ENCODE peak calls at places on chromosome 13, in nine cellular contexts. J is heart right ventricle, L is psoas muscle, W is breast epithelium, X is coronary artery, Z is aorta, T is endodermal cell, D is MM.1S, P is tibial nerve. A is an unnamed sample.

GRCh38 chr13:49935171-49936084 is 712 bp downstream of the SPRYD7 start:
- DNase-seq in X (no peak), J (no peak), Z (peak; percentile 82), W (no peak), D (peak; percentile 45), L (no peak), P (no peak), T (peak; percentile 85), A (peak; percentile 41)

GRCh38 chr13:39512687-39513086 is 90.3 kb downstream of the LHFPL6 start:
- DNase-seq in T (no peak), W (peak; percentile 88), L (no peak), Z (no peak), P (no peak), X (no peak), J (no peak), D (no peak), A (no peak)

GRCh38 chr13:21240586-21240985 is 64.1 kb downstream of the MRPL57 start:
- DNase-seq in W (no peak), T (no peak), D (no peak), X (no peak), L (no peak), P (no peak), Z (no peak), J (no peak), A (no peak)

GRCh38 chr13:112928958-112929777 is 39.8 kb upstream of the MCF2L start:
- DNase-seq in P (no peak), D (no peak), L (no peak), J (no peak), W (no peak), X (no peak), Z (no peak), T (no peak), A (no peak)

GRCh38 chr13:44140146-44140545 is 233.5 kb upstream of the SERP2 start:
- DNase-seq in T (peak; percentile 80), L (no peak), P (no peak), Z (no peak), D (no peak), W (no peak), X (no peak), J (no peak), A (no peak)

GRCh38 chr13:20702945-20703784 is at the start of gene IL17D:
- DNase-seq in T (peak; percentile 79), P (no peak), L (peak; percentile 62), X (no peak), W (no peak), J (no peak), D (peak; percentile 32), Z (peak; percentile 79), A (peak; percentile 41)

GRCh38 chr13:105465251-105465650 is 1070.2 kb downstream of the EFNB2 start:
- DNase-seq in X (no peak), L (no peak), P (no peak), W (no peak), D (no peak), J (no peak), Z (no peak), T (no peak), A (no peak)

GRCh38 chr13:80361883-80362327 is 21.0 kb upstream of the SPRY2 start:
- DNase-seq in J (no peak), X (no peak), L (no peak), D (peak; percentile 58), P (no peak), T (peak; percentile 80), Z (no peak), W (no peak), A (no peak)

GRCh38 chr13:101709952-101710351 is 257.5 kb downstream of the ITGBL1 start:
- DNase-seq in Z (no peak), X (no peak), J (no peak), D (no peak), T (no peak), L (no peak), P (no peak), W (no peak), A (no peak)

GRCh38 chr13:50130686-50131051 is 115.4 kb downstream of the KCNRG start:
- DNase-seq in X (peak; percentile 75), L (peak; percentile 67), D (peak; percentile 17), P (no peak), Z (peak; percentile 79), J (no peak), T (peak; percentile 80), W (no peak), A (no peak)

GRCh38 chr13:60139272-60139671 is 24.5 kb downstream of the DIAPH3 start:
- DNase-seq in Z (no peak), X (no peak), D (no peak), L (no peak), T (no peak), P (no peak), W (no peak), J (no peak), A (no peak)

DNA sequence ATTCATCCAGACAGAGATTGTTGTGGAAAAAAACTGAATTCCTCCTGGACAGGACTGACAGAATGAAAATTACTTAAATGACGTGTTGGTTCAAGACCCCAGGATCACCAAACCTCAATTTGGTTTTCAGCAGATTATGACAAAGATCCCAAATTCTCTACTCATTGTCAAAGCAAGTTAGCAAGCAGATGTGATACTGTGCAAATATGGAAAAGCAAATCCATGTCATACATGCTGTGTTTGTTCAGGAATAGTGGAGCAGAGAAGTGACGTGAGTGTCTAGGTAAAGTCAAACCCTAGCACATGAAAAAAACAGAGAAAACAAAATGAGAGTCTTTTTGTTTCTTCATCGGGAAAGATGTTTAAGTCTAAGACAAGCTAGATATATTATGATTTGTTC is 169.2 kb upstream of the NBEA start:
- DNase-seq in D (no peak), T (no peak), P (no peak), J (no peak), W (no peak), L (no peak), X (no peak), Z (no peak), A (no peak)
- H3K27ac ChIP-seq in D (no peak overlapping the region), T (no peak overlapping the region), P (no peak overlapping the region), J (no peak overlapping the region), W (no peak overlapping the region), L (no peak overlapping the region), X (no peak overlapping the region), Z (no peak overlapping the region), A (no peak overlapping the region)

DNA sequence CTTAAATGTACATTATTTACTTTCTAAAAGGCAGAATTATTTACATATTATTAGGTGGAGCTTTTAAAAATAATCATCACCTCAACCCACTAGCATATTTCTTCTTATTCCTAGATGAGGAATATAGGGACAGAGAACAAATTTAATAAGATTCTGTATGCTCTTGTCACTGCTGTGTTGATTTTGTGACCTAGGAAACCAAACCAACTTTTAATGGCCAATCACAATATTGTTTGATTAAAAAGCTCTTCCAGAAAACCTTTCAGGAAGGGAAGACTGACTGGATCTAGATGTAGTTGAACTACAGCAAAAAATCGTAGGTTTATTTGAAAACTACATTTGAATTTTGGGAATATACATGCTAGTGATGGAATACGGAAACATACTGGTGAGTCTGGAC is 91.8 kb upstream of the RAP2A start:
- DNase-seq in X (no peak), P (no peak), L (no peak), J (no peak), Z (no peak), T (no peak), D (no peak), W (no peak), A (no peak)
- H3K27ac ChIP-seq in X (no peak overlapping the region), P (peak overlapping the region; percentile 79), L (peak overlapping the region; percentile 17), J (no peak overlapping the region), Z (no peak overlapping the region), T (no peak overlapping the region), D (no peak overlapping the region), W (peak overlapping the region; percentile 29), A (no peak overlapping the region)

DNA sequence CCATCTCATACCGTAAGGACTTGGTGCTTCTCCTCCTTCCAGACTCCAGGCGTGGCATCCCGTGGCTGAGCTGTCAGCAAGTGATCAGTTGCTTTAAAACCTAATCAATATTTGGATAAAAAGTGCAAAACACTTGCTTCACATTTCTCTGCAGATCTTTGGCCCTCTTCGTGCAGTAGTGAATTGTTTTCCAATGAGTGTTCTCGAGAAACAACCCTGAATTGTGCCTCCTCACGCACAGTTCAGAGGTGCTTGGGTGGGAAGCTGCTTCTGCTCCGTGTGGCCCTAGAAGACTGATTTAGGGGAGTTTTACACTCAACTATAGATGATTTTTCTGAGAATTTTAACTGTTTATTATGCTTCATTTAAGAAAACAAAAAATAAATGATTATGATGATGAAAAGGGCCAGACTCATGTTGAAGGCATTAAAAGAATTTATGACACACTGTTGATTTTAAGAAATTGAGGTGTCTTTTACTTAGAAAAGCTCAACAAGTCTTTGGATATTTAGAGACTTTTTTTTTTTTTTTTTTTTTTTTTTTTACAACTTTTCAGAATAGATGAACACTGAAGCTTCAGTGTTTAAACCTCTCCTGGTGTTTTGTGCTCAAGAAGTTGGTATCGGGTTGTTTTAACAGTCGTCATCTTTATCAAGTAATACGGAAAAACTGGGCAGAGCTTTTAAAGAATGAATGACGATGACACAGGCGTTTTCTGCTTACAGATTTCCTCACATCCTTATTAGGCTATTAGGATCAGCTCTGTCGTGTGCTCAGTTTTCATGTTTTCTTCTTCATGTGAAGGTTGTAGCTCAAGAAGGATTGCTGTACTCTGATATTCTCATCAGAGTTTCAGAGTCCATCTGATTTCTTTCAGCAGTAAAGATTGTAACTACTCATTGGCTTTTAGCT is 39.5 kb upstream of the TEX29 start:
- DNase-seq in Z (no peak), D (no peak), P (no peak), L (no peak), X (no peak), J (no peak), T (no peak), W (no peak), A (no peak)
- H3K27ac ChIP-seq in Z (peak overlapping the region; percentile 89), D (no peak overlapping the region), P (peak overlapping the region; percentile 80), L (peak overlapping the region; percentile 88), X (peak overlapping the region; percentile 87), J (peak overlapping the region; percentile 83), T (no peak overlapping the region), W (peak overlapping the region; percentile 2), A (no peak overlapping the region)

DNA sequence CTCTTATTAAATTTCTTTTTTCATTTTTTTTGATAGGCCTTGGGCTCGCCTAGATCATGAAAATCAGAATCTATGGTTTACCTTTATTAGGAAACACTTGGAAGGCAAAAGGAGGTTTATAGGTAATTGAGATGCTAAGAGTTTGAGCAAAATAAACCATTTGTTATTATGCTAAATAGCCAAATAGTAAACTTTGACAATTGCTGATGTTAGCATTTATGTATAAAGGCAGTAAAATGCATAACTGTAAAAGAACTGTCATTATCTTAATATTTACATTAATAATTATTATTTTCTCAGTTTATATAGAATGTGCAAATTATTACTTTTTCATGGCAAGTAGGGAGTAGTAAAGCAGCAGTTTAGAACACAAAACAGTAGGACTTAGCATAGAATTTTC is 1737.9 kb upstream of the PRR20A start:
- DNase-seq in L (no peak), J (no peak), D (no peak), T (no peak), Z (no peak), P (no peak), X (no peak), W (no peak), A (no peak)
- H3K27ac ChIP-seq in L (no peak overlapping the region), J (no peak overlapping the region), D (no peak overlapping the region), T (no peak overlapping the region), Z (no peak overlapping the region), P (no peak overlapping the region), X (no peak overlapping the region), W (no peak overlapping the region), A (no peak overlapping the region)

GRCh38 chr13:98556417-98556816 is 20.5 kb downstream of the STK24 start:
- DNase-seq in L (no peak), Z (no peak), J (no peak), T (no peak), X (no peak), P (no peak), W (no peak), D (no peak), A (no peak)
- H3K27ac ChIP-seq in L (no peak overlapping the region), Z (no peak overlapping the region), J (no peak overlapping the region), T (no peak overlapping the region), X (no peak overlapping the region), P (no peak overlapping the region), W (no peak overlapping the region), D (no peak overlapping the region), A (peak overlapping the region; percentile 19)